ENCODE peak calls at places on chromosomes 2 and 18, in nine cellular contexts. A, K, O, D, Y, H, R, V and L are unnamed samples.

GRCh38 chr18:76098728-76099514 is 396.1 kb downstream of the ZNF516 start:
- DNase-seq in K (no peak), O (no peak), R (no peak), H (no peak), D (no peak), V (no peak), A (no peak), Y (no peak), L (no peak)

GRCh38 chr2:120661551-120661950 is 74.1 kb upstream of the GLI2 start:
- DNase-seq in D (peak), Y (no peak), H (peak), R (no peak), K (no peak), A (no peak), V (peak), O (peak), L (no peak)

GRCh38 chr18:40810371-40810770 is 1144.7 kb upstream of the PIK3C3 start:
- DNase-seq in R (no peak), H (no peak), O (no peak), K (peak), A (no peak), D (no peak), Y (no peak), V (no peak), L (no peak)

GRCh38 chr2:140643761-140644187 is 1487.0 kb downstream of the LRP1B start:
- DNase-seq in K (peak), R (no peak), H (no peak), Y (no peak), O (no peak), V (no peak), D (no peak), A (peak), L (no peak)

GRCh38 chr18:59715445-59715844 is 18.2 kb upstream of the CCBE1 start:
- DNase-seq in H (no peak), O (no peak), K (peak), R (peak), V (no peak), A (peak), Y (no peak), D (no peak), L (no peak)

GRCh38 chr2:51424418-51424817 is 392.5 kb upstream of the NRXN1 start:
- DNase-seq in V (no peak), O (peak), Y (no peak), D (no peak), A (no peak), H (peak), R (no peak), K (peak), L (no peak)

GRCh38 chr2:11663427-11663826 is 6.6 kb downstream of the NTSR2 start:
- DNase-seq in R (no peak), H (no peak), A (no peak), V (no peak), D (no peak), Y (no peak), O (no peak), K (peak), L (no peak)

GRCh38 chr2:11563784-11564666 is 30.2 kb downstream of the GREB1 start:
- DNase-seq in D (no peak), V (no peak), H (no peak), A (no peak), K (no peak), R (no peak), Y (no peak), O (no peak), L (no peak)

GRCh38 chr2:241760301-241760771 is 16.3 kb upstream of the GAL3ST2 start:
- DNase-seq in R (peak), V (no peak), Y (no peak), K (no peak), H (no peak), D (no peak), A (no peak), O (peak), L (no peak)

GRCh38 chr2:14148186-14148585 is 484.3 kb upstream of the LRATD1 start:
- DNase-seq in R (no peak), H (no peak), V (no peak), Y (no peak), D (no peak), O (no peak), A (peak), K (peak), L (no peak)

GRCh38 chr2:159713691-159714585 is 1.6 kb downstream of the MARCHF7 start:
- DNase-seq in O (no peak), A (peak), H (no peak), D (no peak), K (peak), R (peak), V (no peak), Y (no peak), L (no peak)

GRCh38 chr2:120291464-120292311 is 39.0 kb downstream of the RALB start:
- DNase-seq in H (no peak), O (no peak), A (peak), R (peak), K (peak), D (peak), Y (no peak), V (no peak), L (no peak)

GRCh38 chr18:68494802-68495560 is 219.9 kb downstream of the TMX3 start:
- DNase-seq in Y (no peak), K (peak), A (peak), O (no peak), D (no peak), H (no peak), V (no peak), R (peak), L (peak)

GRCh38 chr2:160920791-160921303 is 239.4 kb upstream of the TANK start:
- DNase-seq in V (no peak), K (peak), Y (no peak), R (peak), O (peak), D (no peak), H (no peak), A (peak), L (peak)

GRCh38 chr2:10810175-10811161 is 2.1 kb downstream of the PDIA6 start:
- DNase-seq in Y (no peak), R (peak), A (no peak), V (no peak), D (no peak), O (no peak), K (peak), H (no peak), L (no peak)

GRCh38 chr2:229679393-229680125 is 34.8 kb downstream of the DNER start:
- DNase-seq in D (no peak), Y (no peak), V (no peak), O (no peak), R (no peak), A (no peak), K (no peak), H (no peak), L (no peak)

GRCh38 chr2:127128508-127128907 is 21.6 kb upstream of the BIN1 start:
- DNase-seq in O (peak), K (no peak), R (no peak), H (peak), Y (no peak), A (no peak), V (peak), D (peak), L (no peak)

GRCh38 chr2:41668529-41668928 is 379.3 kb upstream of the PKDCC start:
- DNase-seq in A (no peak), D (no peak), H (peak), O (no peak), K (no peak), V (no peak), Y (no peak), R (no peak), L (no peak)

GRCh38 chr2:191478754-191479679 is 198.9 kb upstream of the NABP1 start:
- DNase-seq in D (peak), A (peak), H (peak), R (peak), V (peak), K (peak), O (peak), Y (no peak), L (no peak)
- TF ChIP-seq CTCF in D (no peak), A (no peak), H (no peak), R (no peak), V (no peak), K (no peak), O (no peak), Y (no peak), L (no peak)

GRCh38 chr18:31609886-31610646 is 18.4 kb downstream of the TTR start:
- DNase-seq in R (no peak), K (no peak), Y (no peak), O (no peak), D (no peak), V (no peak), A (no peak), H (no peak), L (no peak)
- H3K4me3 ChIP-seq in R (no peak), K (no peak), Y (no peak), O (no peak), D (no peak), V (no peak), A (no peak), H (no peak), L (no peak)

DNA sequence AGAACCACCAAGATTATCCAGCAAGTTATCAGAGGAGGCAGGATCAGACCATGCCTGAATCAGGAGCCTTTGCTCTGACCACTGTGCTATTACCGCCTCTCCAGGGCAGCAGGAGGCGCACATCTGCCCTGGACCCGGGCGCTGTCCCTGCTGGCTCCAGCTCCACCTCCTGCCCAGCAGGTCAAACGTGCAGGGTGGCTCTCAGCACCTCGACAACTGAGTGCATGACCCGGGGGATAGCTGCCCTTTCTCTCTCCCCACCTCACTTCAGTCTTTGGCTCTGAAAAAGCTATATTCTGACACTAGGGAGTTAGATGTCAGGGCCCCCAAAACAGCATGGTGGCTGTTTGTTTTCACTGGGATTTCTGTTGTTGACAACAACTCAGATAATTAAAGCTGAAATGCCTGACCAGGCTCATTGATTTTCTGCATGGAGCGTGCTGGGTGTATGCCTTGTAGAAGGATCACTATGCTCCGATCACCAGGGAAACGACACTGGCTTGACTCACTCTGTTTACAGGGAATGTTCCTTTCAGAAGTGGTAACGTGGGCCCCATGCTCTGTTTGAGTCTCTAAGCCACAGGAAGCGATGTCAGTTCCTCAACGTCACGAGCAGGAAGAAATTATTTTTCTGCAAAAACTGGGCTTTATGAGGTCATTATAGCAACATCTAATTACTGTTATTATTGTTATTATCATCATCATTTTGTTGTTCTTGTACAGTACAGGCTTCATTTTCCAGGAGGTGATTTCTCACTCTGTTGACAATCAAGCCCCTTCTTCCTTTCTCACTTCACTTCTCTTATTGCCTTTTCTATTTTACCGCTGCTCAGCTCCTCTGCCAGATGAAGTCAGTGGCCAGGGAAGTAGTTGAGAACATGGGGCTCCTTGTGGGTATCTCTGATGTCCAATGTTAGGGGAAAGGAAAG is 125.6 kb downstream of the PLB1 start:
- DNase-seq in Y (peak), R (peak), H (peak), V (peak), D (peak), A (peak), O (no peak), K (peak), L (no peak)
- TF ChIP-seq CTCF in Y (peak), R (peak), H (peak), V (no peak), D (no peak), A (peak), O (peak), K (peak), L (peak)

DNA sequence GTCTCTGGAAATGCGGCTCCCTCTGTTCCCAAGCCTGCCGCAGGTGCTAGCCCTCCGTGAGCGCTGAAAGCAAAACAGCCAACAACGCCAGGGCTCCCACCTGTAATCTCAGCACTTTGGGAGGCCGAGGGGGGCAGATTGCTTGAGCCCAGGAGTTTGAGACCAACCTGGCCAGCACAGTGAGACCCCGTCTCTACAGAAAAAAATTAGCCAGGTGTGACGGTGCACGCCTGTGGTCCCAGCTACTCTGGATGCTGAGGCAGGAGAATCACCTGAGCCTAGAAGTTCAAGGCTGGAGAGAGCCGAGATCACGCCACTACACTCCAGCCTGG is 41.3 kb upstream of the PTMA start:
- DNase-seq in V (no peak), O (no peak), K (no peak), H (no peak), D (no peak), Y (no peak), R (no peak), A (no peak), L (no peak)
- H3K4me3 ChIP-seq in V (peak), O (peak), K (no peak), H (peak), D (no peak), Y (peak), R (peak), A (peak), L (peak)